ENCODE peak calls at places on chromosome 3, in nine cellular contexts. One of them, this sample, is unnamed. For H3K4me1 and H3K9me3, the result is how much of the 10 kb centered on the place peaks cover.

GRCh38 chr3:121869731-121870130 is 24.5 kb upstream of the SLC15A2 start:
- DNase-seq in A549: no peak
- DNase-seq in hepatocyte: no peak
- DNase-seq in testis: no peak
- DNase-seq in mucosa of descending colon: no peak
- DNase-seq in astrocyte: no peak
- DNase-seq in left lung: no peak
- DNase-seq in heart right ventricle: no peak
- DNase-seq in right lobe of liver: no peak
- DNase-seq in this sample: no peak

GRCh38 chr3:152318512-152318911 is 49.8 kb downstream of the MBNL1 start:
- DNase-seq in astrocyte: no peak
- DNase-seq in right lobe of liver: no peak
- DNase-seq in heart right ventricle: no peak
- DNase-seq in mucosa of descending colon: no peak
- DNase-seq in A549: no peak
- DNase-seq in testis: no peak
- DNase-seq in left lung: no peak
- DNase-seq in hepatocyte: no peak
- DNase-seq in this sample: no peak

GRCh38 chr3:50961361-50961760 is 286.6 kb downstream of the DOCK3 start:
- DNase-seq in hepatocyte: no peak
- DNase-seq in testis: no peak
- DNase-seq in heart right ventricle: no peak
- DNase-seq in A549: no peak
- DNase-seq in astrocyte: no peak
- DNase-seq in right lobe of liver: no peak
- DNase-seq in left lung: no peak
- DNase-seq in mucosa of descending colon: no peak
- DNase-seq in this sample: no peak

GRCh38 chr3:49673131-49673714 is 928 bp upstream of the APEH start:
- DNase-seq in left lung: no peak
- DNase-seq in astrocyte: no peak
- DNase-seq in heart right ventricle: no peak
- DNase-seq in right lobe of liver: no peak
- DNase-seq in testis: peak
- DNase-seq in A549: peak
- DNase-seq in hepatocyte: peak
- DNase-seq in mucosa of descending colon: no peak
- DNase-seq in this sample: no peak

GRCh38 chr3:95798628-95799027 is 1015.8 kb upstream of the EPHA6 start:
- DNase-seq in A549: no peak
- DNase-seq in mucosa of descending colon: no peak
- DNase-seq in left lung: no peak
- DNase-seq in testis: no peak
- DNase-seq in heart right ventricle: no peak
- DNase-seq in astrocyte: no peak
- DNase-seq in right lobe of liver: no peak
- DNase-seq in hepatocyte: no peak
- DNase-seq in this sample: no peak

GRCh38 chr3:157156844-157157635 is 2.9 kb downstream of the CCNL1 start:
- DNase-seq in right lobe of liver: no peak
- DNase-seq in hepatocyte: peak
- DNase-seq in mucosa of descending colon: no peak
- DNase-seq in testis: no peak
- DNase-seq in heart right ventricle: no peak
- DNase-seq in left lung: no peak
- DNase-seq in astrocyte: no peak
- DNase-seq in A549: no peak
- DNase-seq in this sample: no peak

GRCh38 chr3:45677045-45677436 is 12.2 kb upstream of the SACM1L start:
- DNase-seq in astrocyte: no peak
- DNase-seq in hepatocyte: peak
- DNase-seq in right lobe of liver: peak
- DNase-seq in left lung: peak
- DNase-seq in heart right ventricle: no peak
- DNase-seq in A549: peak
- DNase-seq in mucosa of descending colon: peak
- DNase-seq in testis: no peak
- DNase-seq in this sample: peak

GRCh38 chr3:63862804-63863149 is 828 bp downstream of the THOC7 start:
- DNase-seq in heart right ventricle: no peak
- DNase-seq in testis: no peak
- DNase-seq in right lobe of liver: no peak
- DNase-seq in hepatocyte: no peak
- DNase-seq in A549: no peak
- DNase-seq in left lung: no peak
- DNase-seq in astrocyte: no peak
- DNase-seq in mucosa of descending colon: no peak
- DNase-seq in this sample: no peak

GRCh38 chr3:131067983-131068382 is 41.3 kb downstream of the NEK11 start:
- DNase-seq in right lobe of liver: no peak
- DNase-seq in astrocyte: no peak
- DNase-seq in mucosa of descending colon: no peak
- DNase-seq in heart right ventricle: peak
- DNase-seq in left lung: no peak
- DNase-seq in testis: no peak
- DNase-seq in hepatocyte: no peak
- DNase-seq in A549: no peak
- DNase-seq in this sample: no peak

GRCh38 chr3:126030455-126030854 is 53.5 kb downstream of the SLC41A3 start:
- DNase-seq in testis: no peak
- DNase-seq in astrocyte: no peak
- DNase-seq in heart right ventricle: no peak
- DNase-seq in right lobe of liver: no peak
- DNase-seq in A549: no peak
- DNase-seq in hepatocyte: no peak
- DNase-seq in mucosa of descending colon: no peak
- DNase-seq in left lung: no peak
- DNase-seq in this sample: no peak

GRCh38 chr3:46995901-46996562 is 16.6 kb downstream of the NBEAL2 start:
- DNase-seq in A549: no peak
- DNase-seq in testis: no peak
- DNase-seq in heart right ventricle: no peak
- DNase-seq in hepatocyte: no peak
- DNase-seq in right lobe of liver: peak
- DNase-seq in mucosa of descending colon: peak
- DNase-seq in astrocyte: no peak
- DNase-seq in left lung: no peak
- DNase-seq in this sample: no peak

GRCh38 chr3:10356461-10356897 is 35.6 kb upstream of the SEC13 start:
- DNase-seq in astrocyte: no peak
- DNase-seq in left lung: peak
- DNase-seq in hepatocyte: no peak
- DNase-seq in testis: no peak
- DNase-seq in A549: no peak
- DNase-seq in mucosa of descending colon: no peak
- DNase-seq in right lobe of liver: peak
- DNase-seq in heart right ventricle: no peak
- DNase-seq in this sample: no peak

GRCh38 chr3:189776163-189776824 is 145.1 kb downstream of the TP63 start:
- DNase-seq in testis: no peak
- DNase-seq in heart right ventricle: no peak
- DNase-seq in right lobe of liver: no peak
- DNase-seq in mucosa of descending colon: no peak
- DNase-seq in left lung: no peak
- DNase-seq in A549: no peak
- DNase-seq in hepatocyte: no peak
- DNase-seq in astrocyte: no peak
- DNase-seq in this sample: no peak

GRCh38 chr3:5411786-5412185 is 224.3 kb downstream of the EDEM1 start:
- DNase-seq in left lung: no peak
- DNase-seq in heart right ventricle: no peak
- DNase-seq in right lobe of liver: no peak
- DNase-seq in astrocyte: no peak
- DNase-seq in testis: peak
- DNase-seq in A549: no peak
- DNase-seq in hepatocyte: no peak
- DNase-seq in mucosa of descending colon: no peak
- DNase-seq in this sample: no peak

GRCh38 chr3:114454592-114455251 is 160.9 kb downstream of the TIGIT start:
- DNase-seq in left lung: peak
- DNase-seq in heart right ventricle: peak
- DNase-seq in testis: peak
- DNase-seq in astrocyte: peak
- DNase-seq in A549: no peak
- DNase-seq in mucosa of descending colon: no peak
- DNase-seq in hepatocyte: no peak
- DNase-seq in right lobe of liver: no peak
- DNase-seq in this sample: no peak

GRCh38 chr3:185713015-185713414 is 111.8 kb downstream of the IGF2BP2 start:
- DNase-seq in heart right ventricle: no peak
- DNase-seq in left lung: no peak
- DNase-seq in hepatocyte: peak
- DNase-seq in astrocyte: no peak
- DNase-seq in A549: no peak
- DNase-seq in mucosa of descending colon: no peak
- DNase-seq in right lobe of liver: no peak
- DNase-seq in testis: no peak
- DNase-seq in this sample: no peak

GRCh38 chr3:185711255-185711870 is 113.5 kb downstream of the IGF2BP2 start:
- DNase-seq in astrocyte: no peak
- DNase-seq in right lobe of liver: no peak
- DNase-seq in A549: no peak
- DNase-seq in hepatocyte: no peak
- DNase-seq in testis: no peak
- DNase-seq in mucosa of descending colon: no peak
- DNase-seq in heart right ventricle: no peak
- DNase-seq in left lung: no peak
- DNase-seq in this sample: no peak

GRCh38 chr3:185714085-185714484 is 110.8 kb downstream of the IGF2BP2 start:
- DNase-seq in hepatocyte: no peak
- DNase-seq in astrocyte: no peak
- DNase-seq in A549: no peak
- DNase-seq in right lobe of liver: no peak
- DNase-seq in mucosa of descending colon: no peak
- DNase-seq in left lung: no peak
- DNase-seq in testis: no peak
- DNase-seq in heart right ventricle: no peak
- DNase-seq in this sample: no peak

GRCh38 chr3:185715091-185715490 is 109.8 kb downstream of the IGF2BP2 start:
- DNase-seq in mucosa of descending colon: no peak
- DNase-seq in right lobe of liver: no peak
- DNase-seq in hepatocyte: peak
- DNase-seq in testis: no peak
- DNase-seq in astrocyte: peak
- DNase-seq in left lung: no peak
- DNase-seq in A549: no peak
- DNase-seq in heart right ventricle: no peak
- DNase-seq in this sample: peak

GRCh38 chr3:185712337-185712736 is 112.5 kb downstream of the IGF2BP2 start:
- DNase-seq in left lung: no peak
- DNase-seq in hepatocyte: no peak
- DNase-seq in astrocyte: no peak
- DNase-seq in A549: no peak
- DNase-seq in right lobe of liver: no peak
- DNase-seq in testis: no peak
- DNase-seq in heart right ventricle: no peak
- DNase-seq in mucosa of descending colon: no peak
- DNase-seq in this sample: no peak
- H3K4me1 ChIP-seq in left lung: under half
- H3K4me1 ChIP-seq in hepatocyte: under half
- H3K4me1 ChIP-seq in astrocyte: under half
- H3K4me1 ChIP-seq in A549: under half
- H3K4me1 ChIP-seq in right lobe of liver: under half
- H3K4me1 ChIP-seq in testis: under half
- H3K4me1 ChIP-seq in heart right ventricle: under half
- H3K4me1 ChIP-seq in mucosa of descending colon: under half
- H3K4me1 ChIP-seq in this sample: under half

DNA sequence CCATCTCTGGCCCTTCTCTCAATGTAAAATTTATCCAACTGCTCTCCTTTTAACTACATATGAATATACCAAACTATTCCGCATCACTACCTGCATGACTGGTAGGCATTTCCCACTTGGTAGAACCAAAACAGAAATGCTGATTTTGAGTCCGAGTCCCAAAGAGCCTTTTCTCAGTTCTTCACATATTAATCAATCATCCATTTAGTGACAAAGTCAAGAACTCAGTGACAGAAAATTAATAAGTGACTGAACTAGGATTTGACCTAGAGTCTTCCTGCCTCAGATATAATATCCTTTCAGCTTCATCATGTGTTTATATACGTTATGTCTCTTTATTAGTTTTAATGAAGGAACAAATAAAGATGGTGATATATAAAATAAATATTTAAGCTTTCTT is 700.6 kb upstream of the GOLIM4 start:
- DNase-seq in A549: no peak
- DNase-seq in right lobe of liver: no peak
- DNase-seq in testis: no peak
- DNase-seq in astrocyte: no peak
- DNase-seq in hepatocyte: no peak
- DNase-seq in heart right ventricle: no peak
- DNase-seq in left lung: no peak
- DNase-seq in mucosa of descending colon: no peak
- DNase-seq in this sample: no peak
- H3K9me3 ChIP-seq in A549: under half
- H3K9me3 ChIP-seq in right lobe of liver: under half
- H3K9me3 ChIP-seq in testis: under half
- H3K9me3 ChIP-seq in astrocyte: under half
- H3K9me3 ChIP-seq in hepatocyte: under half
- H3K9me3 ChIP-seq in heart right ventricle: under half
- H3K9me3 ChIP-seq in left lung: under half
- H3K9me3 ChIP-seq in mucosa of descending colon: under half
- H3K9me3 ChIP-seq in this sample: under half

DNA sequence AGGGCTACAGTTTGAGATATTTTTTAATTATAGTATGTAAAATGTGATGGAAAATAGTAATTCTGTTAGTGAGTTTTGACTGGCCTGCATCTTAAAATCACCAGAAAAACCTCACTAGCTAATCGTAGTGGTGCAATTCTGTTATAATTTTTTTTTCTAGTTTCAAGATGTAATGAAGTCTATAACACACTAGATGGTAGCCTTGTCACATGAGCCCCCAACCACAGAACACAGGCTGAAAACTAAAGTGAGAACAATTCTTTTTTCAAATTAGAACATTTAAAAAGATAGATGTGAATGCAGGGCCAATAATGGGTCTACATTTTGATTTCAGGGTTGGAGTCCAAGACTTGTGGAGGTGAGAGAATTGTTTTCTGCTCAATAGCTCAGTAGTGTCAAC is 83.3 kb upstream of the KCNH8 start:
- DNase-seq in A549: no peak
- DNase-seq in right lobe of liver: no peak
- DNase-seq in mucosa of descending colon: no peak
- DNase-seq in astrocyte: no peak
- DNase-seq in hepatocyte: peak
- DNase-seq in heart right ventricle: no peak
- DNase-seq in testis: peak
- DNase-seq in left lung: no peak
- DNase-seq in this sample: no peak
- TF ChIP-seq CTCF in A549: peak
- TF ChIP-seq CTCF in right lobe of liver: no peak
- TF ChIP-seq CTCF in mucosa of descending colon: no peak
- TF ChIP-seq CTCF in astrocyte: peak
- TF ChIP-seq CTCF in hepatocyte: peak
- TF ChIP-seq CTCF in heart right ventricle: peak
- TF ChIP-seq CTCF in testis: peak
- TF ChIP-seq CTCF in left lung: no peak
- TF ChIP-seq CTCF in this sample: peak

DNA sequence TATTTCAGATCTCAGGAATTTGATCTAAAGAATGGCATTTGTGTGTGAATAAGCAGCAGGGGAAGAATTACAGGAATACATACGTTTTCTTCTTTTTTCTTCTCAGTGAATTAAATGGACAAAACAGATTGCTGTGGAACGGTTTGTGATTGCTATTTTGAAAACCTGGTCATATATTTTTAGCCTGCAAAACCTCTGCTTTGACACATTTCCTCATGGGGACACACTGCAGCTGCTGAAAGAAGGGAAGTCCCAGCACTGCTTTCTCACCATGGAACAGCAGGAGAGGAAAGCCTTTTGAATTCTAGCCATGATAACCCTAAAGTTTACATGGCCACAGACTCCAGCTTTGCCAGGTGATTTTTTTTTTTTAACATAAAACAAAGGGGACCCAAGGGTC is 315.0 kb downstream of the OXSM start:
- DNase-seq in testis: no peak
- DNase-seq in left lung: no peak
- DNase-seq in astrocyte: no peak
- DNase-seq in mucosa of descending colon: no peak
- DNase-seq in heart right ventricle: peak
- DNase-seq in A549: no peak
- DNase-seq in hepatocyte: no peak
- DNase-seq in right lobe of liver: no peak
- DNase-seq in this sample: no peak
- H3K4me1 ChIP-seq in testis: under half
- H3K4me1 ChIP-seq in left lung: under half
- H3K4me1 ChIP-seq in astrocyte: under half
- H3K4me1 ChIP-seq in mucosa of descending colon: under half
- H3K4me1 ChIP-seq in heart right ventricle: under half
- H3K4me1 ChIP-seq in A549: under half
- H3K4me1 ChIP-seq in hepatocyte: under half
- H3K4me1 ChIP-seq in right lobe of liver: under half
- H3K4me1 ChIP-seq in this sample: under half

This sample was measured in prostate gland.